ENCODE peak calls at places on chromosomes 11 and 22, in nine cellular contexts. I is GM23338, A is transverse colon, C is SK-N-SH, F is GM12892, H is K562, Q is SK-N-MC, Y is stomach, S is prostate gland. R is an unnamed sample.

GRCh38 chr22:27900153-27900552 is 18.9 kb downstream of the PITPNB start:
- DNase-seq in I (no peak), A (no peak), C (no peak), F (no peak), H (no peak), Q (no peak), Y (no peak), S (no peak), R (no peak)

GRCh38 chr11:71301858-71302533 is 49.6 kb upstream of the SHANK2 start:
- DNase-seq in I (no peak), A (no peak), C (no peak), F (no peak), H (no peak), Q (no peak), Y (peak; percentile 17), S (no peak), R (no peak)

GRCh38 chr11:63427971-63428508 is 58.5 kb downstream of the SLC22A9 start:
- DNase-seq in I (peak; percentile 26), A (no peak), C (no peak), F (no peak), H (no peak), Q (no peak), Y (no peak), S (no peak), R (no peak)

GRCh38 chr22:39130892-39131855 is 21.3 kb downstream of the CBX7 start:
- DNase-seq in I (peak; percentile 47), A (no peak), C (no peak), F (peak; percentile 13), H (no peak), Q (no peak), Y (no peak), S (no peak), R (no peak)

GRCh38 chr11:125165111-125165663 is 636 bp downstream of the PKNOX2 start:
- DNase-seq in I (peak; percentile 54), A (no peak), C (peak; percentile 81), F (peak; percentile 42), H (no peak), Q (no peak), Y (peak; percentile 44), S (no peak), R (peak; percentile 43)

GRCh38 chr22:20173720-20174119 is 22.9 kb upstream of the CCDC188 start:
- DNase-seq in I (no peak), A (no peak), C (no peak), F (no peak), H (no peak), Q (no peak), Y (no peak), S (no peak), R (no peak)

GRCh38 chr11:123815116-123815515 is 9.0 kb upstream of the OR6M1 start:
- DNase-seq in I (no peak), A (no peak), C (no peak), F (no peak), H (no peak), Q (no peak), Y (no peak), S (no peak), R (no peak)

GRCh38 chr11:77287615-77288273 is 13.7 kb downstream of the GDPD4 start:
- DNase-seq in I (no peak), A (no peak), C (no peak), F (no peak), H (no peak), Q (no peak), Y (no peak), S (no peak), R (no peak)

GRCh38 chr11:118918128-118918685 is 7.5 kb downstream of the BCL9L start:
- DNase-seq in I (peak; percentile 85), A (peak; percentile 92), C (peak; percentile 53), F (no peak), H (peak; percentile 85), Q (no peak), Y (peak; percentile 78), S (peak; percentile 72), R (no peak)

GRCh38 chr11:59556883-59557205 is 45.5 kb downstream of the OR4D9 start:
- DNase-seq in I (peak; percentile 31), A (no peak), C (peak; percentile 20), F (no peak), H (peak; percentile 71), Q (no peak), Y (no peak), S (no peak), R (no peak)

GRCh38 chr11:11086979-11087378 is 229.1 kb upstream of the ZBED5 start:
- DNase-seq in I (no peak), A (no peak), C (no peak), F (no peak), H (no peak), Q (no peak), Y (no peak), S (no peak), R (no peak)

GRCh38 chr11:64317961-64318693 is at the start of gene PRDX5:
- DNase-seq in I (peak; percentile 97), A (peak; percentile 97), C (peak; percentile 97), F (peak; percentile 97), H (peak; percentile 97), Q (peak; percentile 90), Y (peak; percentile 97), S (peak; percentile 93), R (peak; percentile 98)

GRCh38 chr11:46858920-46859531 is 12.9 kb upstream of the CKAP5 start:
- DNase-seq in I (no peak), A (no peak), C (no peak), F (no peak), H (no peak), Q (no peak), Y (no peak), S (no peak), R (no peak)

GRCh38 chr11:47060807-47061206 is 115.9 kb downstream of the ARFGAP2 start:
- DNase-seq in I (peak; percentile 34), A (no peak), C (no peak), F (no peak), H (peak; percentile 50), Q (no peak), Y (no peak), S (no peak), R (no peak)

GRCh38 chr11:74021998-74022397 is 13.1 kb upstream of the UCP3 start:
- DNase-seq in I (no peak), A (no peak), C (no peak), F (no peak), H (no peak), Q (no peak), Y (no peak), S (no peak), R (no peak)

GRCh38 chr11:74025467-74026166 is 16.7 kb upstream of the UCP3 start:
- DNase-seq in I (no peak), A (no peak), C (no peak), F (no peak), H (no peak), Q (no peak), Y (no peak), S (no peak), R (no peak)

GRCh38 chr11:74023291-74023690 is 14.4 kb upstream of the UCP3 start:
- DNase-seq in I (no peak), A (no peak), C (no peak), F (no peak), H (no peak), Q (no peak), Y (no peak), S (no peak), R (no peak)

GRCh38 chr11:74022541-74022940 is 13.7 kb upstream of the UCP3 start:
- DNase-seq in I (no peak), A (no peak), C (no peak), F (no peak), H (no peak), Q (no peak), Y (no peak), S (no peak), R (no peak)

DNA sequence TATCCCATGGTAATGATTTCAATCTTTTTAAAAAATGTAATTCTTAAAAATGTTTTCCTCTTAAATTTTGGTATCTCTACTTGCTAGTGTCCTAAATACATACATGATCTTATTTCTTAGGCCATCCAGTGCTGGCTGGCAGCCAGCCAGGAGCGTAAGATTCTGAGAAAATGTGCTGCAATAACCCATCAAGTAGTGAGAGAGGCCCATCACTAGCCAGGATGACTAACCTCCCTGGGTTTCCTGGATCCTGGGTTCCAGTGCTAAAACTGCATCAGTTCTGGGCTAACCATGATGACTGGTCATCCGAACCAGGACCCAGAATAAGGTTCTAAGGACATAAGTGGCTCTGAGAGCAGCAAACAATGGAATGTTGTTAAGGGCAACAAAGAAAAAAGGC is 15.7 kb upstream of the UCP3 start:
- DNase-seq in I (no peak), A (peak; percentile 33), C (no peak), F (no peak), H (peak; percentile 85), Q (no peak), Y (peak; percentile 40), S (no peak), R (no peak)
- TF ChIP-seq POLR2AphosphoS5 in I (no peak), A (no peak), C (no peak), F (no peak), H (no peak), Q (no peak), Y (no peak), S (no peak), R (no peak)

GRCh38 chr11:61347916-61348461 is 13.7 kb downstream of the CYB561A3 start:
- DNase-seq in I (peak; percentile 17), A (no peak), C (no peak), F (no peak), H (no peak), Q (no peak), Y (no peak), S (no peak), R (no peak)
- TF ChIP-seq POLR2AphosphoS5 in I (no peak), A (no peak), C (no peak), F (no peak), H (no peak), Q (no peak), Y (peak; percentile 14), S (no peak), R (no peak)

DNA sequence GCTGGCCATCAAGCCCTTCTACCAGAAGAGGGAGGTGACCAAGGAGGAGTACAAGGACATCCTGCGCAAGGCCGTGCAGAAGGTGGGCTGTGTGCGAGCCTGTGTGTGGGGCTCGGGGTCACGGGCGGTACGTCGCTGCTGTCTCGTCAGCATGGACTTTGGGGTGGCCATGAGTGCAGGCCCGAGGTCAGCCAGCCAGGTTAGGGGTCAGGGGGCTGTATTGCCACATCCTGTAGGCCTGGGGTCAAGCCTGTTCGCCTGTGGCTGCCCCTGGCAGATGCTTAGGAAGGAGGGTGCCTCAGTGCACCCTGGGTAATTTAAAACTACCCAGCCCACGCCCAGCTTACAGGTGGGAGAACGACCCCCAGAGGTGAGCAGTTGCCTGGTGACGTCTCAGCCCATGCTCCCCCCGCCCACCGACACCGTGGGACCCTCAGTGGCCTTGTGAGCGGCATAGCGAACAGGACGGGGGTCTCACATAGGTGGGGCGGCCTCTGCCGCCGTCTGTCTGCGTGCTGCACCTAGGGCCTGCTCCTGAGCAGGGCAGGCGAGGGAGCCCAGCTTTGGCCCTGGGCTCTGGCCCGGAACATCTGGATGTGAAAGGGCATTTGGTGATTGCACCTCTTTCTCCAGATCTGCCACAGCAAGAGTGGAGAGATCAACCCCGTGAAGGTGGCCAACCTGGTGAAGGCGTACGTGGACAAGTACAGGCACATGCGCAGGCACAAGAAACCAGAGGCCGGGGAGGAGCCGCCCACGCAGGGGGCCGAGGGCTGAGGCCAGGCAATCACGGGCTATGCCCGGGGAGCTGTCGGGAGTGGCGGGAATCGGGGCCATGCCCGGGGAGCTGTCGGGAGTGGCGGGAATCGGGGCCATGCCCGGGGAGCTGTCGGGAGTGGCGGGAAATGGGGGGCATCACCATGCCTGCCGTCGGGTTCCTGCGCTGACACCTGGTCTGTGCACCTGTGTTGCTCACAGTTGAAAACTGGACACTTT is 4.5 kb downstream of the IRF7 start:
- DNase-seq in I (no peak), A (no peak), C (no peak), F (no peak), H (no peak), Q (no peak), Y (no peak), S (no peak), R (no peak)
- TF ChIP-seq POLR2AphosphoS5 in I (no peak), A (no peak), C (no peak), F (peak; percentile 75), H (peak; percentile 17), Q (no peak), Y (no peak), S (no peak), R (peak; percentile 71)

GRCh38 chr11:127521413-127521812 is 520.8 kb upstream of the KIRREL3 start:
- DNase-seq in I (no peak), A (no peak), C (no peak), F (no peak), H (no peak), Q (no peak), Y (no peak), S (no peak), R (no peak)
- TF ChIP-seq POLR2AphosphoS5 in I (no peak), A (no peak), C (no peak), F (no peak), H (no peak), Q (no peak), Y (no peak), S (no peak), R (no peak)

R was measured in GM12891.